ENCODE peak calls at places on chromosomes 16 and 17, in five cellular contexts. B is fibroblast of lung, C is hepatocyte, Q is H9, I is IMR-90. S is an unnamed sample.

GRCh38 chr17:82449136-82449882 is 1.2 kb downstream of the CYBC1 start:
- DNase-seq in B (no peak), I (no peak), C (no peak), Q (peak), S (peak)

GRCh38 chr16:59324462-59324861 is 590.3 kb upstream of the GOT2 start:
- DNase-seq in C (no peak), Q (no peak), B (no peak), I (peak), S (no peak)

GRCh38 chr16:3732171-3732570 is 14.8 kb upstream of the TRAP1 start:
- DNase-seq in I (no peak), B (no peak), C (no peak), Q (no peak), S (no peak)

GRCh38 chr17:74457146-74457819 is 9.2 kb upstream of the CD300A start:
- DNase-seq in Q (peak), B (peak), C (peak), I (peak), S (peak)

GRCh38 chr16:23595246-23595950 is 718 bp downstream of the NDUFAB1 start:
- DNase-seq in B (no peak), I (no peak), C (peak), Q (no peak), S (no peak)

GRCh38 chr17:43880420-43880991 is 26.8 kb downstream of the MPP2 start:
- DNase-seq in Q (peak), C (peak), I (no peak), B (peak), S (peak)

GRCh38 chr16:50747206-50747956 is 5.5 kb downstream of the CYLD start:
- DNase-seq in B (peak), I (no peak), C (no peak), Q (no peak), S (peak)

GRCh38 chr17:35449371-35449931 is 885 bp upstream of the SLFN13 start:
- DNase-seq in Q (peak), B (peak), I (no peak), C (peak), S (no peak)

GRCh38 chr16:4682084-4682581 is 11.2 kb upstream of the NUDT16L1 start:
- DNase-seq in I (no peak), C (no peak), Q (no peak), B (no peak), S (no peak)

GRCh38 chr17:351436-351713 is 1.2 kb downstream of the RPH3AL start:
- DNase-seq in I (no peak), C (no peak), B (no peak), Q (no peak), S (no peak)

GRCh38 chr16:47493358-47494337 is 32.5 kb downstream of the PHKB start:
- DNase-seq in C (no peak), B (no peak), I (no peak), Q (no peak), S (no peak)

GRCh38 chr16:47488051-47488450 is 26.9 kb downstream of the PHKB start:
- DNase-seq in B (no peak), C (no peak), Q (no peak), I (no peak), S (no peak)

GRCh38 chr16:47492428-47493357 is 31.6 kb downstream of the PHKB start:
- DNase-seq in C (peak), I (peak), Q (no peak), B (peak), S (no peak)

GRCh38 chr16:47490471-47490870 is 29.3 kb downstream of the PHKB start:
- DNase-seq in I (no peak), C (no peak), Q (no peak), B (no peak), S (no peak)

GRCh38 chr16:47492036-47492427 is 30.9 kb downstream of the PHKB start:
- DNase-seq in Q (no peak), B (no peak), I (no peak), C (no peak), S (no peak)
- H3K27ac ChIP-seq in Q (no peak), B (no peak), I (no peak), C (no peak), S (no peak)

GRCh38 chr17:61496174-61496956 is 44.1 kb downstream of the TBX4 start:
- DNase-seq in I (no peak), B (no peak), Q (no peak), C (no peak), S (no peak)
- H2AFZ ChIP-seq in I (no peak), B (no peak), Q (peak), C (no peak), S (no peak)

GRCh38 chr17:47816947-47817346 is 4.6 kb downstream of the OSBPL7 start:
- DNase-seq in I (no peak), B (no peak), C (no peak), Q (no peak), S (no peak)
- H3K27ac ChIP-seq in I (no peak), B (no peak), C (no peak), Q (no peak), S (no peak)

GRCh38 chr16:27398894-27399853 is 2.8 kb upstream of the IL21R start:
- DNase-seq in I (no peak), Q (no peak), C (no peak), B (no peak), S (no peak)
- H2AFZ ChIP-seq in I (no peak), Q (no peak), C (no peak), B (no peak), S (no peak)